ENCODE peak calls at places on chromosomes 3 and 15, in seven cellular contexts. O is PC-3; V is SJSA1; J is stimulated activated naive CD8-positive, alpha-beta T cell treated with anti-CD3 and anti-CD28 coated beads, Interleukin-15, amount 100 ng/mL, for 72 hours; Y is H9; P is activated T-helper 1 cell treated with anti-CD3 and anti-CD28 coated beads, Interleukin-2, amount 50 U/mL, for 16 hours; H is neural crest cell. M is an unnamed sample.

GRCh38 chr3:162492446-162493081 is 996.0 kb downstream of the OTOL1 start:
- DNase-seq in O (peak; percentile 75), J (no peak), H (no peak), V (no peak), Y (no peak), P (no peak), M (peak; percentile 5)

GRCh38 chr3:23701711-23702110 is 104.0 kb upstream of the UBE2E1 start:
- DNase-seq in Y (no peak), O (no peak), V (no peak), H (no peak), P (no peak), J (no peak), M (no peak)

GRCh38 chr3:157130138-157130880 is 29.6 kb downstream of the CCNL1 start:
- DNase-seq in P (peak; percentile 65), H (peak; percentile 73), Y (peak; percentile 79), V (peak; percentile 79), O (peak; percentile 95), J (peak; percentile 80), M (peak; percentile 91)

GRCh38 chr3:53073553-53074365 is 27.9 kb upstream of the SFMBT1 start:
- DNase-seq in H (no peak), P (no peak), O (no peak), V (no peak), J (no peak), Y (peak; percentile 20), M (no peak)

GRCh38 chr3:52423214-52423613 is 21.7 kb downstream of the SEMA3G start:
- DNase-seq in P (no peak), V (no peak), Y (no peak), H (no peak), O (no peak), J (no peak), M (no peak)

GRCh38 chr15:61621865-61622264 is 392.8 kb upstream of the RORA start:
- DNase-seq in P (no peak), V (no peak), Y (no peak), O (no peak), H (no peak), J (no peak), M (no peak)

GRCh38 chr3:87313641-87314040 is 37.3 kb upstream of the POU1F1 start:
- DNase-seq in Y (no peak), P (no peak), O (peak; percentile 80), V (no peak), J (no peak), H (no peak), M (peak; percentile 83)

GRCh38 chr3:69922521-69923000 is 77.0 kb upstream of the SAMMSON start:
- DNase-seq in O (no peak), Y (no peak), V (no peak), J (no peak), P (no peak), H (no peak), M (no peak)

GRCh38 chr3:43156812-43157455 is 51.1 kb upstream of the POMGNT2 start:
- DNase-seq in P (no peak), O (no peak), V (no peak), H (no peak), Y (no peak), J (no peak), M (no peak)

GRCh38 chr3:152031321-152031720 is 157.9 kb downstream of the SUCNR1 start:
- DNase-seq in J (no peak), V (no peak), Y (no peak), H (no peak), P (no peak), O (no peak), M (no peak)

GRCh38 chr3:184592411-184593200 is 31.0 kb downstream of the EPHB3 start:
- DNase-seq in Y (no peak), O (no peak), H (no peak), J (no peak), P (no peak), V (no peak), M (no peak)

GRCh38 chr3:190225186-190225692 is 97.0 kb downstream of the CLDN1 start:
- DNase-seq in Y (no peak), H (no peak), V (peak; percentile 37), J (no peak), O (peak; percentile 78), P (no peak), M (peak; percentile 48)

GRCh38 chr3:171155122-171155700 is 128.7 kb upstream of the SLC2A2 start:
- DNase-seq in O (no peak), P (no peak), J (no peak), H (no peak), Y (no peak), V (no peak), M (no peak)

GRCh38 chr3:184261270-184262165 is at the start of gene CAMK2N2:
- DNase-seq in H (peak; percentile 58), O (peak; percentile 80), Y (peak; percentile 95), J (peak; percentile 59), P (no peak), V (peak; percentile 28), M (peak; percentile 70)

GRCh38 chr15:39194431-39194830 is 386.4 kb upstream of the THBS1 start:
- DNase-seq in Y (no peak), V (no peak), P (no peak), J (no peak), H (no peak), O (peak; percentile 57), M (no peak)

GRCh38 chr15:42143866-42144625 is 12.4 kb downstream of the PLA2G4F start:
- DNase-seq in P (no peak), J (no peak), O (no peak), V (no peak), H (no peak), Y (peak; percentile 23), M (no peak)

GRCh38 chr3:191387441-191388077 is 57.2 kb upstream of the UTS2B start:
- DNase-seq in P (no peak), V (no peak), Y (no peak), J (no peak), O (no peak), H (no peak), M (peak; percentile 7)

GRCh38 chr15:85879334-85880163 is 84.8 kb upstream of the KLHL25 start:
- DNase-seq in H (no peak), O (peak; percentile 7), V (peak; percentile 83), J (no peak), Y (peak; percentile 37), P (no peak), M (no peak)

GRCh38 chr3:14204605-14205284 is 26.1 kb downstream of the LSM3 start:
- DNase-seq in Y (no peak), V (no peak), J (no peak), H (no peak), O (no peak), P (no peak), M (no peak)

GRCh38 chr3:184563569-184563925 is 2.0 kb downstream of the EPHB3 start:
- DNase-seq in P (no peak), H (no peak), V (no peak), O (peak; percentile 12), J (no peak), Y (no peak), M (peak; percentile 42)

GRCh38 chr3:50502584-50503423 is 630 bp downstream of the CACNA2D2 start:
- DNase-seq in J (no peak), H (peak; percentile 29), P (no peak), V (no peak), O (no peak), Y (peak; percentile 51), M (no peak)

GRCh38 chr3:87993566-87993965 is 65.2 kb downstream of the CGGBP1 start:
- DNase-seq in H (no peak), P (no peak), Y (no peak), J (no peak), V (no peak), O (no peak), M (no peak)

GRCh38 chr3:67382551-67382950 is 271.9 kb downstream of the SUCLG2 start:
- DNase-seq in H (no peak), Y (no peak), J (no peak), O (no peak), V (no peak), P (no peak), M (no peak)

GRCh38 chr15:67674983-67675382 is 132.5 kb downstream of the MAP2K5 start:
- DNase-seq in O (no peak), P (no peak), H (no peak), J (no peak), Y (no peak), V (no peak), M (no peak)

GRCh38 chr3:61808526-61808925 is 247.2 kb downstream of the PTPRG start:
- DNase-seq in V (no peak), O (no peak), P (no peak), H (no peak), J (no peak), Y (no peak), M (no peak)

GRCh38 chr15:41465822-41466421 is 27.8 kb upstream of the ITPKA start:
- DNase-seq in V (peak; percentile 42), P (no peak), O (peak; percentile 73), J (no peak), H (peak; percentile 34), Y (no peak), M (peak; percentile 37)

GRCh38 chr15:57557267-57557666 is 34.4 kb upstream of the MYZAP start:
- DNase-seq in V (no peak), H (no peak), Y (no peak), P (no peak), J (no peak), O (no peak), M (no peak)

GRCh38 chr3:55595420-55595819 is 108.3 kb upstream of the WNT5A start:
- DNase-seq in V (no peak), O (no peak), H (no peak), J (no peak), Y (no peak), P (no peak), M (no peak)

GRCh38 chr3:17678116-17678741 is 64.2 kb downstream of the TBC1D5 start:
- DNase-seq in Y (no peak), V (peak; percentile 6), P (no peak), H (no peak), J (no peak), O (no peak), M (peak; percentile 50)

GRCh38 chr15:89657691-89658200 is 2.5 kb upstream of the KIF7 start:
- DNase-seq in V (no peak), O (no peak), P (no peak), Y (no peak), H (no peak), J (no peak), M (no peak)

GRCh38 chr3:58537412-58538301 is 667 bp upstream of the ACOX2 start:
- DNase-seq in P (no peak), J (no peak), H (no peak), O (no peak), V (no peak), Y (no peak), M (no peak)

GRCh38 chr3:38964646-38965045 is 87.1 kb downstream of the SCN11A start:
- DNase-seq in P (no peak), V (no peak), Y (no peak), H (no peak), J (no peak), O (no peak), M (no peak)